ENCODE peak calls at places on chromosome 21, in eight cellular contexts. One of them, this sample, is unnamed.

GRCh38 chr21:40634141-40634540 is 212.8 kb downstream of the DSCAM start:
- DNase-seq in GM20000: no peak
- DNase-seq in RPMI7951: no peak
- DNase-seq in anterior cingulate cortex: no peak
- DNase-seq in naive B cell: no peak
- DNase-seq in AML-193: no peak
- DNase-seq in activated T-cell treated with anti-CD3 and anti-CD28 coated beads, Interleukin-2, amount 50 U/mL, for 72 hours: no peak
- DNase-seq in stimulated activated CD4-positive, alpha-beta T cell treated with anti-CD3 and anti-CD28 coated beads, Interleukin-1b, Interleukin-23, amount 100 ng/mL, for 4 hours: no peak
- DNase-seq in this sample: no peak

GRCh38 chr21:46489162-46489663 is 30.5 kb downstream of the DIP2A start:
- DNase-seq in GM20000: no peak
- DNase-seq in RPMI7951: no peak
- DNase-seq in anterior cingulate cortex: no peak
- DNase-seq in naive B cell: no peak
- DNase-seq in AML-193: no peak
- DNase-seq in activated T-cell treated with anti-CD3 and anti-CD28 coated beads, Interleukin-2, amount 50 U/mL, for 72 hours: no peak
- DNase-seq in stimulated activated CD4-positive, alpha-beta T cell treated with anti-CD3 and anti-CD28 coated beads, Interleukin-1b, Interleukin-23, amount 100 ng/mL, for 4 hours: no peak
- DNase-seq in this sample: no peak

GRCh38 chr21:44764319-44765230 is 37.0 kb downstream of the UBE2G2 start:
- DNase-seq in GM20000: no peak
- DNase-seq in RPMI7951: no peak
- DNase-seq in anterior cingulate cortex: no peak
- DNase-seq in naive B cell: no peak
- DNase-seq in AML-193: no peak
- DNase-seq in activated T-cell treated with anti-CD3 and anti-CD28 coated beads, Interleukin-2, amount 50 U/mL, for 72 hours: no peak
- DNase-seq in stimulated activated CD4-positive, alpha-beta T cell treated with anti-CD3 and anti-CD28 coated beads, Interleukin-1b, Interleukin-23, amount 100 ng/mL, for 4 hours: no peak
- DNase-seq in this sample: no peak

GRCh38 chr21:36155603-36156338 is 853 bp upstream of the DOP1B start:
- DNase-seq in GM20000: no peak
- DNase-seq in RPMI7951: no peak
- DNase-seq in anterior cingulate cortex: no peak
- DNase-seq in naive B cell: no peak
- DNase-seq in AML-193: no peak
- DNase-seq in activated T-cell treated with anti-CD3 and anti-CD28 coated beads, Interleukin-2, amount 50 U/mL, for 72 hours: no peak
- DNase-seq in stimulated activated CD4-positive, alpha-beta T cell treated with anti-CD3 and anti-CD28 coated beads, Interleukin-1b, Interleukin-23, amount 100 ng/mL, for 4 hours: no peak
- DNase-seq in this sample: no peak

GRCh38 chr21:42731264-42732032 is 78.0 kb downstream of the PDE9A start:
- DNase-seq in GM20000: no peak
- DNase-seq in RPMI7951: no peak
- DNase-seq in anterior cingulate cortex: no peak
- DNase-seq in naive B cell: no peak
- DNase-seq in AML-193: no peak
- DNase-seq in activated T-cell treated with anti-CD3 and anti-CD28 coated beads, Interleukin-2, amount 50 U/mL, for 72 hours: no peak
- DNase-seq in stimulated activated CD4-positive, alpha-beta T cell treated with anti-CD3 and anti-CD28 coated beads, Interleukin-1b, Interleukin-23, amount 100 ng/mL, for 4 hours: no peak
- DNase-seq in this sample: no peak

GRCh38 chr21:42683371-42684108 is 30.1 kb downstream of the PDE9A start:
- DNase-seq in GM20000: no peak
- DNase-seq in RPMI7951: no peak
- DNase-seq in anterior cingulate cortex: no peak
- DNase-seq in naive B cell: no peak
- DNase-seq in AML-193: no peak
- DNase-seq in activated T-cell treated with anti-CD3 and anti-CD28 coated beads, Interleukin-2, amount 50 U/mL, for 72 hours: peak; percentile 30
- DNase-seq in stimulated activated CD4-positive, alpha-beta T cell treated with anti-CD3 and anti-CD28 coated beads, Interleukin-1b, Interleukin-23, amount 100 ng/mL, for 4 hours: no peak
- DNase-seq in this sample: no peak

GRCh38 chr21:45406801-45407628 is 2.0 kb downstream of the COL18A1 start:
- DNase-seq in GM20000: no peak
- DNase-seq in RPMI7951: no peak
- DNase-seq in anterior cingulate cortex: no peak
- DNase-seq in naive B cell: no peak
- DNase-seq in AML-193: no peak
- DNase-seq in activated T-cell treated with anti-CD3 and anti-CD28 coated beads, Interleukin-2, amount 50 U/mL, for 72 hours: no peak
- DNase-seq in stimulated activated CD4-positive, alpha-beta T cell treated with anti-CD3 and anti-CD28 coated beads, Interleukin-1b, Interleukin-23, amount 100 ng/mL, for 4 hours: no peak
- DNase-seq in this sample: peak; percentile 87

GRCh38 chr21:39034590-39035536 is 148.4 kb downstream of the PSMG1 start:
- DNase-seq in GM20000: no peak
- DNase-seq in RPMI7951: no peak
- DNase-seq in anterior cingulate cortex: no peak
- DNase-seq in naive B cell: no peak
- DNase-seq in AML-193: no peak
- DNase-seq in activated T-cell treated with anti-CD3 and anti-CD28 coated beads, Interleukin-2, amount 50 U/mL, for 72 hours: no peak
- DNase-seq in stimulated activated CD4-positive, alpha-beta T cell treated with anti-CD3 and anti-CD28 coated beads, Interleukin-1b, Interleukin-23, amount 100 ng/mL, for 4 hours: no peak
- DNase-seq in this sample: no peak

GRCh38 chr21:37381883-37382585 is 15.5 kb downstream of the DYRK1A start:
- DNase-seq in GM20000: no peak
- DNase-seq in RPMI7951: no peak
- DNase-seq in anterior cingulate cortex: no peak
- DNase-seq in naive B cell: no peak
- DNase-seq in AML-193: no peak
- DNase-seq in activated T-cell treated with anti-CD3 and anti-CD28 coated beads, Interleukin-2, amount 50 U/mL, for 72 hours: no peak
- DNase-seq in stimulated activated CD4-positive, alpha-beta T cell treated with anti-CD3 and anti-CD28 coated beads, Interleukin-1b, Interleukin-23, amount 100 ng/mL, for 4 hours: no peak
- DNase-seq in this sample: no peak

GRCh38 chr21:25307489-25307888 is 299.8 kb downstream of the MRPL39 start:
- DNase-seq in GM20000: no peak
- DNase-seq in RPMI7951: peak; percentile 11
- DNase-seq in anterior cingulate cortex: no peak
- DNase-seq in naive B cell: no peak
- DNase-seq in AML-193: no peak
- DNase-seq in activated T-cell treated with anti-CD3 and anti-CD28 coated beads, Interleukin-2, amount 50 U/mL, for 72 hours: no peak
- DNase-seq in stimulated activated CD4-positive, alpha-beta T cell treated with anti-CD3 and anti-CD28 coated beads, Interleukin-1b, Interleukin-23, amount 100 ng/mL, for 4 hours: no peak
- DNase-seq in this sample: no peak

GRCh38 chr21:29196021-29196663 is 65.7 kb downstream of the MAP3K7CL start:
- DNase-seq in GM20000: peak; percentile 79
- DNase-seq in RPMI7951: peak; percentile 94
- DNase-seq in anterior cingulate cortex: no peak
- DNase-seq in naive B cell: peak; percentile 81
- DNase-seq in AML-193: peak; percentile 95
- DNase-seq in activated T-cell treated with anti-CD3 and anti-CD28 coated beads, Interleukin-2, amount 50 U/mL, for 72 hours: peak; percentile 85
- DNase-seq in stimulated activated CD4-positive, alpha-beta T cell treated with anti-CD3 and anti-CD28 coated beads, Interleukin-1b, Interleukin-23, amount 100 ng/mL, for 4 hours: peak; percentile 29
- DNase-seq in this sample: no peak

GRCh38 chr21:45366931-45367401 is 38.0 kb upstream of the COL18A1 start:
- DNase-seq in GM20000: no peak
- DNase-seq in RPMI7951: peak; percentile 98
- DNase-seq in anterior cingulate cortex: no peak
- DNase-seq in naive B cell: no peak
- DNase-seq in AML-193: no peak
- DNase-seq in activated T-cell treated with anti-CD3 and anti-CD28 coated beads, Interleukin-2, amount 50 U/mL, for 72 hours: no peak
- DNase-seq in stimulated activated CD4-positive, alpha-beta T cell treated with anti-CD3 and anti-CD28 coated beads, Interleukin-1b, Interleukin-23, amount 100 ng/mL, for 4 hours: no peak
- DNase-seq in this sample: no peak

GRCh38 chr21:45874716-45875415 is 106.7 kb upstream of the COL6A1 start:
- DNase-seq in GM20000: no peak
- DNase-seq in RPMI7951: peak; percentile 98
- DNase-seq in anterior cingulate cortex: no peak
- DNase-seq in naive B cell: no peak
- DNase-seq in AML-193: no peak
- DNase-seq in activated T-cell treated with anti-CD3 and anti-CD28 coated beads, Interleukin-2, amount 50 U/mL, for 72 hours: peak; percentile 18
- DNase-seq in stimulated activated CD4-positive, alpha-beta T cell treated with anti-CD3 and anti-CD28 coated beads, Interleukin-1b, Interleukin-23, amount 100 ng/mL, for 4 hours: no peak
- DNase-seq in this sample: no peak

GRCh38 chr21:31008355-31008754 is 29.9 kb downstream of the KRTAP19-8 start:
- DNase-seq in GM20000: no peak
- DNase-seq in RPMI7951: no peak
- DNase-seq in anterior cingulate cortex: no peak
- DNase-seq in naive B cell: no peak
- DNase-seq in AML-193: no peak
- DNase-seq in activated T-cell treated with anti-CD3 and anti-CD28 coated beads, Interleukin-2, amount 50 U/mL, for 72 hours: no peak
- DNase-seq in stimulated activated CD4-positive, alpha-beta T cell treated with anti-CD3 and anti-CD28 coated beads, Interleukin-1b, Interleukin-23, amount 100 ng/mL, for 4 hours: no peak
- DNase-seq in this sample: no peak

GRCh38 chr21:43767980-43768867 is 7.9 kb downstream of the CSTB start:
- DNase-seq in GM20000: no peak
- DNase-seq in RPMI7951: peak; percentile 74
- DNase-seq in anterior cingulate cortex: no peak
- DNase-seq in naive B cell: no peak
- DNase-seq in AML-193: no peak
- DNase-seq in activated T-cell treated with anti-CD3 and anti-CD28 coated beads, Interleukin-2, amount 50 U/mL, for 72 hours: no peak
- DNase-seq in stimulated activated CD4-positive, alpha-beta T cell treated with anti-CD3 and anti-CD28 coated beads, Interleukin-1b, Interleukin-23, amount 100 ng/mL, for 4 hours: no peak
- DNase-seq in this sample: no peak

GRCh38 chr21:16910435-16911165 is 602.2 kb upstream of the CXADR start:
- DNase-seq in GM20000: no peak
- DNase-seq in RPMI7951: no peak
- DNase-seq in anterior cingulate cortex: no peak
- DNase-seq in naive B cell: no peak
- DNase-seq in AML-193: no peak
- DNase-seq in activated T-cell treated with anti-CD3 and anti-CD28 coated beads, Interleukin-2, amount 50 U/mL, for 72 hours: no peak
- DNase-seq in stimulated activated CD4-positive, alpha-beta T cell treated with anti-CD3 and anti-CD28 coated beads, Interleukin-1b, Interleukin-23, amount 100 ng/mL, for 4 hours: no peak
- DNase-seq in this sample: no peak

This sample was measured in NT2/D1.